ENCODE peak calls at places on chromosome 20, in five cellular contexts. V is fibroblast of mammary gland; J is activated CD8-positive, alpha-beta memory T cell treated with anti-CD3 and anti-CD28 coated beads for 24 hours; T is activated gamma-delta T cell treated with anti-CD3 and anti-CD28 coated beads, Interleukin-2, amount 50 U/mL, for 16 hours; I is Calu3. C is an unnamed sample.

GRCh38 chr20:50126662-50127061 is 13.7 kb upstream of the UBE2V1 start:
- DNase-seq in I (no peak), T (no peak), V (peak; percentile 40), J (no peak), C (no peak)

GRCh38 chr20:19815553-19815991 is 57.5 kb downstream of the RIN2 start:
- DNase-seq in V (peak; percentile 99), T (no peak), J (no peak), I (peak; percentile 31), C (no peak)

GRCh38 chr20:16145919-16146318 is 427.3 kb downstream of the KIF16B start:
- DNase-seq in V (no peak), J (no peak), T (no peak), I (no peak), C (no peak)

GRCh38 chr20:53826597-53827291 is 233.1 kb upstream of the ZNF217 start:
- DNase-seq in V (peak; percentile 45), J (peak; percentile 11), I (peak; percentile 58), T (no peak), C (no peak)

GRCh38 chr20:53706511-53707031 is 112.9 kb upstream of the ZNF217 start:
- DNase-seq in V (no peak), J (no peak), I (no peak), T (no peak), C (peak; percentile 71)

GRCh38 chr20:49262444-49262843 is 15.4 kb downstream of the ZNFX1 start:
- DNase-seq in J (no peak), I (no peak), V (no peak), T (no peak), C (no peak)

GRCh38 chr20:50488236-50488806 is 21.9 kb upstream of the PTPN1 start:
- DNase-seq in V (no peak), I (no peak), T (no peak), J (no peak), C (no peak)

GRCh38 chr20:1376453-1377270 is 16.2 kb downstream of the FKBP1A start:
- DNase-seq in T (no peak), J (no peak), I (no peak), V (no peak), C (no peak)

GRCh38 chr20:39290575-39290974 is 328.4 kb downstream of the DHX35 start:
- DNase-seq in T (no peak), V (no peak), I (no peak), J (no peak), C (no peak)

GRCh38 chr20:63572788-63573738 is 976 bp downstream of the HELZ2 start:
- DNase-seq in V (no peak), T (no peak), I (peak; percentile 55), J (no peak), C (no peak)

GRCh38 chr20:4606046-4606445 is 115.7 kb upstream of the PRND start:
- DNase-seq in V (no peak), J (no peak), I (no peak), T (no peak), C (no peak)

GRCh38 chr20:2795451-2795850 is 5.0 kb downstream of the CPXM1 start:
- DNase-seq in T (no peak), I (no peak), V (no peak), J (no peak), C (no peak)

GRCh38 chr20:50513169-50514034 is 3.2 kb downstream of the PTPN1 start:
- DNase-seq in V (peak; percentile 88), T (no peak), I (no peak), J (no peak), C (no peak)

GRCh38 chr20:16098890-16099639 is 474.2 kb downstream of the KIF16B start:
- DNase-seq in J (no peak), T (no peak), V (peak; percentile 22), I (no peak), C (no peak)

GRCh38 chr20:51500311-51500710 is 42.2 kb downstream of the NFATC2 start:
- DNase-seq in T (no peak), J (no peak), I (no peak), V (no peak), C (peak; percentile 79)

GRCh38 chr20:20680991-20681508 is 31.4 kb downstream of the RALGAPA2 start:
- DNase-seq in J (no peak), I (no peak), T (no peak), V (no peak), C (no peak)

GRCh38 chr20:59405226-59405815 is 104.9 kb downstream of the EDN3 start:
- DNase-seq in T (no peak), J (no peak), I (no peak), V (no peak), C (no peak)

GRCh38 chr20:34302312-34302722 is 838 bp downstream of the AHCY start:
- DNase-seq in V (peak; percentile 50), I (peak; percentile 23), J (peak; percentile 65), T (no peak), C (no peak)

GRCh38 chr20:20549267-20549612 is 163.2 kb downstream of the RALGAPA2 start:
- DNase-seq in V (peak; percentile 30), I (no peak), J (no peak), T (no peak), C (no peak)

GRCh38 chr20:36850759-36851158 is 25.2 kb upstream of the TLDC2 start:
- DNase-seq in T (no peak), V (no peak), J (no peak), I (no peak), C (no peak)

GRCh38 chr20:50285376-50286173 is 94.9 kb downstream of the CEBPB start:
- DNase-seq in J (no peak), T (no peak), V (peak; percentile 92), I (no peak), C (no peak)

GRCh38 chr20:6504179-6504578 is 263.3 kb upstream of the BMP2 start:
- DNase-seq in J (no peak), I (no peak), T (no peak), V (no peak), C (no peak)

GRCh38 chr20:60762386-60762785 is 489.7 kb upstream of the CDH4 start:
- DNase-seq in T (no peak), I (no peak), J (no peak), V (no peak), C (no peak)

GRCh38 chr20:25259788-25260254 is 11.9 kb downstream of the PYGB start:
- DNase-seq in I (no peak), T (no peak), V (no peak), J (peak; percentile 59), C (peak; percentile 81)